ENCODE peak calls at places on chromosomes 6 and 20, in ten cellular contexts. F is astrocyte, S is dorsolateral prefrontal cortex, Z is HL-60, P is coronary artery, X is heart right ventricle, B is A549, M is ovary, D is cardiac muscle cell, C is OCI-LY7. Q is an unnamed sample.
A peak's percentile ranks its signal among the peaks of the same experiment; 100 is the strongest.

GRCh38 chr6:16505711-16506362 is 255.4 kb downstream of the ATXN1 start:
- DNase-seq in F (peak; percentile 77), S (no peak), Z (no peak), P (no peak), X (no peak), B (no peak), M (peak; percentile 39), D (peak; percentile 82), C (no peak), Q (no peak)

GRCh38 chr20:36319356-36320260 is 13.5 kb downstream of the DLGAP4 start:
- DNase-seq in F (no peak), S (no peak), Z (no peak), P (no peak), X (no peak), B (no peak), M (no peak), D (no peak), C (no peak), Q (no peak)

GRCh38 chr6:1553562-1554088 is 56.1 kb upstream of the FOXC1 start:
- DNase-seq in F (no peak), S (no peak), Z (no peak), P (no peak), X (no peak), B (no peak), M (no peak), D (no peak), C (no peak), Q (no peak)

GRCh38 chr6:44003345-44004061 is 123.7 kb downstream of the MRPL14 start:
- DNase-seq in F (no peak), S (no peak), Z (no peak), P (no peak), X (no peak), B (no peak), M (no peak), D (no peak), C (no peak), Q (peak; percentile 63)

GRCh38 chr6:16375828-16376227 is 137.4 kb downstream of the GMPR start:
- DNase-seq in F (no peak), S (no peak), Z (no peak), P (no peak), X (no peak), B (no peak), M (no peak), D (no peak), C (no peak), Q (no peak)

GRCh38 chr6:170437719-170438401 is 115.2 kb downstream of the PSMB1 start:
- DNase-seq in F (peak; percentile 16), S (no peak), Z (no peak), P (no peak), X (no peak), B (no peak), M (no peak), D (no peak), C (no peak), Q (no peak)

GRCh38 chr6:105077592-105078463 is 102.0 kb downstream of the POPDC3 start:
- DNase-seq in F (peak; percentile 18), S (no peak), Z (peak; percentile 3), P (no peak), X (no peak), B (peak; percentile 51), M (no peak), D (peak; percentile 68), C (peak; percentile 35), Q (peak; percentile 29)

GRCh38 chr6:10837009-10837691 is 1.2 kb downstream of the MAK start:
- DNase-seq in F (no peak), S (no peak), Z (no peak), P (no peak), X (peak; percentile 36), B (no peak), M (no peak), D (peak; percentile 9), C (no peak), Q (no peak)

GRCh38 chr6:1641391-1641790 is 31.7 kb downstream of the FOXC1 start:
- DNase-seq in F (no peak), S (no peak), Z (no peak), P (no peak), X (no peak), B (no peak), M (no peak), D (no peak), C (no peak), Q (no peak)

GRCh38 chr20:46838002-46838401 is 56.6 kb upstream of the EYA2 start:
- DNase-seq in F (no peak), S (no peak), Z (no peak), P (no peak), X (no peak), B (no peak), M (no peak), D (no peak), C (no peak), Q (no peak)

GRCh38 chr6:166438211-166438861 is 55.6 kb upstream of the MPC1 start:
- DNase-seq in F (no peak), S (peak; percentile 56), Z (no peak), P (no peak), X (no peak), B (no peak), M (no peak), D (no peak), C (no peak), Q (no peak)

GRCh38 chr6:43220439-43220951 is 8.8 kb downstream of the DNPH1 start:
- DNase-seq in F (no peak), S (no peak), Z (no peak), P (peak; percentile 53), X (no peak), B (no peak), M (no peak), D (no peak), C (no peak), Q (no peak)

GRCh38 chr6:137717074-137718073 is 149.7 kb upstream of the TNFAIP3 start:
- DNase-seq in F (peak; percentile 32), S (no peak), Z (no peak), P (no peak), X (no peak), B (no peak), M (no peak), D (no peak), C (no peak), Q (peak; percentile 54)

GRCh38 chr6:153162646-153163045 is 31.6 kb upstream of the RGS17 start:
- DNase-seq in F (no peak), S (no peak), Z (no peak), P (no peak), X (no peak), B (no peak), M (no peak), D (peak; percentile 68), C (no peak), Q (no peak)

GRCh38 chr20:60071965-60072364 is 113.7 kb downstream of the CDH26 start:
- DNase-seq in F (peak; percentile 44), S (no peak), Z (no peak), P (no peak), X (no peak), B (no peak), M (no peak), D (peak; percentile 12), C (no peak), Q (no peak)

DNA sequence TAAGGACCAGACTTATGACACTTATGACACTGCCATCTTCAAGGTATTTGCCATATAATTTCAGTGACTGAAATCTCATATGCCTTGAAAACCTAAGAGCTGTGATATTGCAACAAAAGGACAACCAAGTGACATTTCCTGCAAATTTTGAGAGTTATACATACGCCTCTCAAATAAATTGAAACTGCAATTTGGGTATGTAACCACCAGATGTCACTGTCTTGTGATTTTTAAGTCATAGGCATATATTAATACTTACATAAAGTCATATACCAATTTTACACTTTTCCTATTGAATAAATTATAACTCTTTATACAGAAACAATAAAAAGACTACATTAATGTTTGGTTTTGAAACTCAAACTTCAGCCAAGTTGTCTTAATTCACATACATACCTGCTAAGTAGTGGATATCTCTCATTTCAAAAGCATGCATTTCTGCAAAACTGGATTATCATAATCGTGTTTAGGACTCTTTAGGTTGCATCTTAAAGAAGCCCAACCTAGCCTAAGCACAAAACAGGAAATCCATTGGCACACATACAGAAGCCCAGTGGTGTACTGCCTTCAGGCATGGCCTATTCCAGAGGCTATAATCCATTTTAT is 180.2 kb downstream of the PACRG start:
- DNase-seq in F (peak; percentile 16), S (no peak), Z (no peak), P (no peak), X (no peak), B (peak; percentile 52), M (no peak), D (peak; percentile 63), C (peak; percentile 29), Q (peak; percentile 74)
- TF ChIP-seq CTCF in F (peak; percentile 16), S (peak; percentile 21), Z (peak; percentile 37), P (no peak), X (peak; percentile 44), B (no peak), M (no peak), D (peak; percentile 49), C (peak; percentile 80), Q (peak; percentile 36)

DNA sequence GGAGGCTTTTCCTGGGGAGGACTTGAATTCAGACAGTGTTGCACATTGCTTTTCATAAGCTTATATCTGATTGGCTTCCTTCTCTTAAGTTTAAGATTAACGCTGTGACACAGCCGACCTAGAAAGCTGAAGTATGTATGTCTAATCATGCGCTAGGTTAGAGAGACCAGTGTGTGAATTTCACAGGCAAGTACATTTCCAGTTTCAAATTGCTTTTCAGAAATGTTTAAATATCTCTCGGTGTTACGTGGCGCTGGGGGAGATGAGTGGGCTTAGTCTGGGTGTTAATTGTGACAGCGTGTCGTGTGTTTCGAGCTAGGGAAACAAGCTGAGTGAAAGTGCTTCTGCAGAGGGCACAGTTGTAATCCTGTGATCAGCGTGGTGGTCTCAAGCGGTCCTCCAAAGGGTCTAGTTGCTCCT is 166.5 kb downstream of the SASH1 start:
- DNase-seq in F (peak; percentile 64), S (no peak), Z (no peak), P (no peak), X (no peak), B (no peak), M (no peak), D (peak; percentile 65), C (no peak), Q (no peak)
- H3K4me3 ChIP-seq in F (peak overlapping the region; percentile 79), S (peak overlapping the region; percentile 62), Z (no peak overlapping the region), P (peak overlapping the region; percentile 80), X (peak overlapping the region; percentile 47), B (no peak overlapping the region), M (peak overlapping the region; percentile 41), D (no peak overlapping the region), C (no peak overlapping the region), Q (no peak overlapping the region)

DNA sequence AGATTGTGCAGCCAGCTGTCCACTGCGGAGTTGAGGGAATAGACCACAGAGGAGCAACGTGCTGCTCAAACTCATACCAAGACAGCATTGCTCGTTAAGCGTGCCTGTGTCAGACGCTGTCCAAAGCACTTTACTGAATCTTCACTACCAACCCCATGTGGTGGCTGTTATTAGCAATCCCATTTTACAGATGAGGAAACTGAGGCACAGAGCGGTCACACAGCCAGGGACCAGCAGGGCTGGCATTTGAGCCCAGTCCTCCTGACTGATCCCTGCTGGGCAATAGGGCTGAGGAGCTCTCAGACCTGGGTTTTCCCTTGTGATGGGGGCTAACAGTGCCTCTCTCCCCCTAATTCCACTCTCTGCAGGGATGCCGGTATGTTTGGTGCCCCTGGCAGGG is 18.0 kb downstream of the SRXN1 start:
- DNase-seq in F (no peak), S (no peak), Z (no peak), P (no peak), X (no peak), B (no peak), M (no peak), D (no peak), C (no peak), Q (no peak)
- TF ChIP-seq CTCF in F (no peak), S (no peak), Z (no peak), P (no peak), X (no peak), B (no peak), M (no peak), D (no peak), C (no peak), Q (no peak)

GRCh38 chr6:41283597-41283996 is 2.9 kb downstream of the TREM1 start:
- DNase-seq in F (no peak), S (no peak), Z (no peak), P (no peak), X (no peak), B (no peak), M (no peak), D (no peak), C (no peak), Q (peak; percentile 45)
- H3K4me3 ChIP-seq in F (no peak overlapping the region), S (no peak overlapping the region), Z (no peak overlapping the region), P (no peak overlapping the region), X (no peak overlapping the region), B (no peak overlapping the region), M (no peak overlapping the region), D (no peak overlapping the region), C (no peak overlapping the region), Q (no peak overlapping the region)